ENCODE peak calls at places on chromosomes 11 and 22, in four cellular contexts. One of them, this sample, is unnamed.
A peak's percentile ranks its signal among the peaks of the same experiment; 100 is the strongest.

GRCh38 chr11:100684101-100685065 is 2.7 kb upstream of the ARHGAP42 start:
- DNase-seq in activated CD4-positive, alpha-beta T cell treated with anti-CD3 and anti-CD28 coated beads for 48 hours: no peak
- DNase-seq in HuH-7: no peak
- DNase-seq in type B pancreatic cell: no peak
- DNase-seq in this sample: no peak

GRCh38 chr22:21865041-21865440 is 2.4 kb downstream of the MAPK1 start:
- DNase-seq in activated CD4-positive, alpha-beta T cell treated with anti-CD3 and anti-CD28 coated beads for 48 hours: peak; percentile 50
- DNase-seq in HuH-7: no peak
- DNase-seq in type B pancreatic cell: no peak
- DNase-seq in this sample: no peak

GRCh38 chr11:84673753-84674152 is 953.4 kb downstream of the DLG2 start:
- DNase-seq in activated CD4-positive, alpha-beta T cell treated with anti-CD3 and anti-CD28 coated beads for 48 hours: no peak
- DNase-seq in HuH-7: no peak
- DNase-seq in type B pancreatic cell: no peak
- DNase-seq in this sample: no peak

GRCh38 chr22:36332623-36333331 is 55.0 kb downstream of the MYH9 start:
- DNase-seq in activated CD4-positive, alpha-beta T cell treated with anti-CD3 and anti-CD28 coated beads for 48 hours: peak; percentile 79
- DNase-seq in HuH-7: no peak
- DNase-seq in type B pancreatic cell: no peak
- DNase-seq in this sample: no peak

GRCh38 chr11:76680517-76681425 is 10.2 kb upstream of the LRRC32 start:
- DNase-seq in activated CD4-positive, alpha-beta T cell treated with anti-CD3 and anti-CD28 coated beads for 48 hours: peak; percentile 78
- DNase-seq in HuH-7: peak; percentile 89
- DNase-seq in type B pancreatic cell: peak; percentile 80
- DNase-seq in this sample: no peak

GRCh38 chr11:76878014-76878413 is 17.3 kb downstream of the ACER3 start:
- DNase-seq in activated CD4-positive, alpha-beta T cell treated with anti-CD3 and anti-CD28 coated beads for 48 hours: no peak
- DNase-seq in HuH-7: no peak
- DNase-seq in type B pancreatic cell: no peak
- DNase-seq in this sample: no peak

GRCh38 chr22:38832005-38832978 is 11.5 kb downstream of the NPTXR start:
- DNase-seq in activated CD4-positive, alpha-beta T cell treated with anti-CD3 and anti-CD28 coated beads for 48 hours: no peak
- DNase-seq in HuH-7: no peak
- DNase-seq in type B pancreatic cell: no peak
- DNase-seq in this sample: no peak

GRCh38 chr22:37328017-37328416 is 45.7 kb downstream of the CYTH4 start:
- DNase-seq in activated CD4-positive, alpha-beta T cell treated with anti-CD3 and anti-CD28 coated beads for 48 hours: no peak
- DNase-seq in HuH-7: no peak
- DNase-seq in type B pancreatic cell: no peak
- DNase-seq in this sample: no peak

GRCh38 chr11:132632641-132633124 is 899.6 kb downstream of the OPCML start:
- DNase-seq in activated CD4-positive, alpha-beta T cell treated with anti-CD3 and anti-CD28 coated beads for 48 hours: no peak
- DNase-seq in HuH-7: no peak
- DNase-seq in type B pancreatic cell: no peak
- DNase-seq in this sample: no peak

GRCh38 chr11:18383388-18384156 is 10.8 kb upstream of the LDHA start:
- DNase-seq in activated CD4-positive, alpha-beta T cell treated with anti-CD3 and anti-CD28 coated beads for 48 hours: peak; percentile 87
- DNase-seq in HuH-7: peak; percentile 34
- DNase-seq in type B pancreatic cell: no peak
- DNase-seq in this sample: peak; percentile 97

GRCh38 chr22:32203181-32204105 is 1.4 kb downstream of the RFPL2 start:
- DNase-seq in activated CD4-positive, alpha-beta T cell treated with anti-CD3 and anti-CD28 coated beads for 48 hours: no peak
- DNase-seq in HuH-7: peak; percentile 32
- DNase-seq in type B pancreatic cell: no peak
- DNase-seq in this sample: no peak

GRCh38 chr22:26547426-26547825 is 35.2 kb upstream of the TFIP11 start:
- DNase-seq in activated CD4-positive, alpha-beta T cell treated with anti-CD3 and anti-CD28 coated beads for 48 hours: peak; percentile 50
- DNase-seq in HuH-7: no peak
- DNase-seq in type B pancreatic cell: no peak
- DNase-seq in this sample: no peak

GRCh38 chr11:10932976-10933375 is 75.1 kb upstream of the ZBED5 start:
- DNase-seq in activated CD4-positive, alpha-beta T cell treated with anti-CD3 and anti-CD28 coated beads for 48 hours: no peak
- DNase-seq in HuH-7: no peak
- DNase-seq in type B pancreatic cell: no peak
- DNase-seq in this sample: no peak

GRCh38 chr11:123451183-123451907 is 21.3 kb downstream of the GRAMD1B start:
- DNase-seq in activated CD4-positive, alpha-beta T cell treated with anti-CD3 and anti-CD28 coated beads for 48 hours: no peak
- DNase-seq in HuH-7: no peak
- DNase-seq in type B pancreatic cell: no peak
- DNase-seq in this sample: no peak

GRCh38 chr11:132943737-132944556 is 588.4 kb downstream of the OPCML start:
- DNase-seq in activated CD4-positive, alpha-beta T cell treated with anti-CD3 and anti-CD28 coated beads for 48 hours: no peak
- DNase-seq in HuH-7: no peak
- DNase-seq in type B pancreatic cell: no peak
- DNase-seq in this sample: no peak

GRCh38 chr11:75802022-75802912 is 12.7 kb upstream of the UVRAG start:
- DNase-seq in activated CD4-positive, alpha-beta T cell treated with anti-CD3 and anti-CD28 coated beads for 48 hours: no peak
- DNase-seq in HuH-7: no peak
- DNase-seq in type B pancreatic cell: no peak
- DNase-seq in this sample: no peak

GRCh38 chr22:45268167-45268957 is 16.4 kb upstream of the UPK3A start:
- DNase-seq in activated CD4-positive, alpha-beta T cell treated with anti-CD3 and anti-CD28 coated beads for 48 hours: no peak
- DNase-seq in HuH-7: peak; percentile 74
- DNase-seq in type B pancreatic cell: no peak
- DNase-seq in this sample: no peak

GRCh38 chr11:5522308-5522707 is 5.8 kb upstream of the UBQLNL start:
- DNase-seq in activated CD4-positive, alpha-beta T cell treated with anti-CD3 and anti-CD28 coated beads for 48 hours: no peak
- DNase-seq in HuH-7: no peak
- DNase-seq in type B pancreatic cell: no peak
- DNase-seq in this sample: no peak

GRCh38 chr11:2576116-2576515 is 123.7 kb downstream of the KCNQ1OT1 start:
- DNase-seq in activated CD4-positive, alpha-beta T cell treated with anti-CD3 and anti-CD28 coated beads for 48 hours: no peak
- DNase-seq in HuH-7: no peak
- DNase-seq in type B pancreatic cell: no peak
- DNase-seq in this sample: no peak

GRCh38 chr11:96012086-96012824 is 88.3 kb upstream of the MTMR2 start:
- DNase-seq in activated CD4-positive, alpha-beta T cell treated with anti-CD3 and anti-CD28 coated beads for 48 hours: peak; percentile 60
- DNase-seq in HuH-7: peak; percentile 45
- DNase-seq in type B pancreatic cell: no peak
- DNase-seq in this sample: no peak

GRCh38 chr22:30830907-30831306 is 136.2 kb downstream of the OSBP2 start:
- DNase-seq in activated CD4-positive, alpha-beta T cell treated with anti-CD3 and anti-CD28 coated beads for 48 hours: no peak
- DNase-seq in HuH-7: no peak
- DNase-seq in type B pancreatic cell: no peak
- DNase-seq in this sample: no peak

GRCh38 chr11:36509265-36509664 is 807 bp downstream of the TRAF6 start:
- DNase-seq in activated CD4-positive, alpha-beta T cell treated with anti-CD3 and anti-CD28 coated beads for 48 hours: no peak
- DNase-seq in HuH-7: no peak
- DNase-seq in type B pancreatic cell: no peak
- DNase-seq in this sample: no peak

GRCh38 chr22:46074771-46075551 is 75.4 kb upstream of the PPARA start:
- DNase-seq in activated CD4-positive, alpha-beta T cell treated with anti-CD3 and anti-CD28 coated beads for 48 hours: no peak
- DNase-seq in HuH-7: no peak
- DNase-seq in type B pancreatic cell: no peak
- DNase-seq in this sample: no peak

GRCh38 chr11:93513763-93514162 is 29.4 kb downstream of the SMCO4 start:
- DNase-seq in activated CD4-positive, alpha-beta T cell treated with anti-CD3 and anti-CD28 coated beads for 48 hours: no peak
- DNase-seq in HuH-7: no peak
- DNase-seq in type B pancreatic cell: no peak
- DNase-seq in this sample: no peak

GRCh38 chr11:13760115-13760514 is 91.6 kb downstream of the FAR1 start:
- DNase-seq in activated CD4-positive, alpha-beta T cell treated with anti-CD3 and anti-CD28 coated beads for 48 hours: no peak
- DNase-seq in HuH-7: no peak
- DNase-seq in type B pancreatic cell: no peak
- DNase-seq in this sample: no peak

GRCh38 chr11:67272327-67273259 is 6.3 kb downstream of the GRK2 start:
- DNase-seq in activated CD4-positive, alpha-beta T cell treated with anti-CD3 and anti-CD28 coated beads for 48 hours: peak; percentile 65
- DNase-seq in HuH-7: no peak
- DNase-seq in type B pancreatic cell: no peak
- DNase-seq in this sample: no peak

GRCh38 chr11:134581966-134582787 is 170.1 kb upstream of the B3GAT1 start:
- DNase-seq in activated CD4-positive, alpha-beta T cell treated with anti-CD3 and anti-CD28 coated beads for 48 hours: no peak
- DNase-seq in HuH-7: no peak
- DNase-seq in type B pancreatic cell: no peak
- DNase-seq in this sample: peak; percentile 61

GRCh38 chr11:18313985-18314763 is 7.8 kb downstream of the HPS5 start:
- DNase-seq in activated CD4-positive, alpha-beta T cell treated with anti-CD3 and anti-CD28 coated beads for 48 hours: no peak
- DNase-seq in HuH-7: no peak
- DNase-seq in type B pancreatic cell: no peak
- DNase-seq in this sample: no peak

GRCh38 chr11:6932150-6932549 is 5.9 kb downstream of the ZNF215 start:
- DNase-seq in activated CD4-positive, alpha-beta T cell treated with anti-CD3 and anti-CD28 coated beads for 48 hours: no peak
- DNase-seq in HuH-7: no peak
- DNase-seq in type B pancreatic cell: no peak
- DNase-seq in this sample: no peak

GRCh38 chr22:23233746-23234408 is 53.6 kb downstream of the BCR start:
- DNase-seq in activated CD4-positive, alpha-beta T cell treated with anti-CD3 and anti-CD28 coated beads for 48 hours: peak; percentile 86
- DNase-seq in HuH-7: no peak
- DNase-seq in type B pancreatic cell: no peak
- DNase-seq in this sample: no peak

GRCh38 chr22:36277482-36278291 is 24.8 kb downstream of the APOL1 start:
- DNase-seq in activated CD4-positive, alpha-beta T cell treated with anti-CD3 and anti-CD28 coated beads for 48 hours: peak; percentile 81
- DNase-seq in HuH-7: peak; percentile 84
- DNase-seq in type B pancreatic cell: no peak
- DNase-seq in this sample: no peak

GRCh38 chr11:95150977-95151684 is 61.5 kb downstream of the ENDOD1 start:
- DNase-seq in activated CD4-positive, alpha-beta T cell treated with anti-CD3 and anti-CD28 coated beads for 48 hours: peak; percentile 93
- DNase-seq in HuH-7: peak; percentile 79
- DNase-seq in type B pancreatic cell: peak; percentile 90
- DNase-seq in this sample: peak; percentile 97

GRCh38 chr22:45867118-45867905 is 109.7 kb downstream of the WNT7B start:
- DNase-seq in activated CD4-positive, alpha-beta T cell treated with anti-CD3 and anti-CD28 coated beads for 48 hours: no peak
- DNase-seq in HuH-7: no peak
- DNase-seq in type B pancreatic cell: peak; percentile 76
- DNase-seq in this sample: no peak

GRCh38 chr22:29998627-29999026 is 81.6 kb upstream of the HORMAD2 start:
- DNase-seq in activated CD4-positive, alpha-beta T cell treated with anti-CD3 and anti-CD28 coated beads for 48 hours: no peak
- DNase-seq in HuH-7: no peak
- DNase-seq in type B pancreatic cell: no peak
- DNase-seq in this sample: no peak

GRCh38 chr11:129944696-129945095 is 49.3 kb upstream of the NFRKB start:
- DNase-seq in activated CD4-positive, alpha-beta T cell treated with anti-CD3 and anti-CD28 coated beads for 48 hours: no peak
- DNase-seq in HuH-7: no peak
- DNase-seq in type B pancreatic cell: no peak
- DNase-seq in this sample: no peak

GRCh38 chr22:37044634-37045625 is 6.6 kb upstream of the KCTD17 start:
- DNase-seq in activated CD4-positive, alpha-beta T cell treated with anti-CD3 and anti-CD28 coated beads for 48 hours: peak; percentile 56
- DNase-seq in HuH-7: no peak
- DNase-seq in type B pancreatic cell: no peak
- DNase-seq in this sample: no peak

GRCh38 chr11:15097411-15097810 is 17.3 kb upstream of the INSC start:
- DNase-seq in activated CD4-positive, alpha-beta T cell treated with anti-CD3 and anti-CD28 coated beads for 48 hours: no peak
- DNase-seq in HuH-7: no peak
- DNase-seq in type B pancreatic cell: no peak
- DNase-seq in this sample: no peak

GRCh38 chr11:45832835-45833446 is 14.3 kb upstream of the CRY2 start:
- DNase-seq in activated CD4-positive, alpha-beta T cell treated with anti-CD3 and anti-CD28 coated beads for 48 hours: no peak
- DNase-seq in HuH-7: no peak
- DNase-seq in type B pancreatic cell: no peak
- DNase-seq in this sample: no peak

This sample was measured in vagina.